ENCODE peak calls at places on chromosomes 11 and 22, in eight cellular contexts. L is activated CD4-positive, alpha-beta T cell treated with anti-CD3 and anti-CD28 coated beads, Interleukin-2, amount 10 ng/mL, durations not matched to agents 7 days and 5 days; X is CD4-positive, alpha-beta T cell; U is SW480; D is stomach; V is M059J; J is body of pancreas; F is cardiac fibroblast. Z is an unnamed sample.

GRCh38 chr11:67384851-67385366 is 6.9 kb upstream of the RAD9A start:
- DNase-seq in L (no peak), X (no peak), U (no peak), D (no peak), V (peak), J (peak), F (peak), Z (no peak)

GRCh38 chr11:39374963-39375698 is 2084.3 kb downstream of the LRRC4C start:
- DNase-seq in L (peak), X (no peak), U (no peak), D (no peak), V (peak), J (no peak), F (peak), Z (no peak)

GRCh38 chr11:41917900-41918299 is 458.4 kb upstream of the LRRC4C start:
- DNase-seq in L (no peak), X (no peak), U (no peak), D (no peak), V (no peak), J (no peak), F (no peak), Z (no peak)

GRCh38 chr11:32137263-32137662 is 46.4 kb downstream of the RCN1 start:
- DNase-seq in L (no peak), X (no peak), U (peak), D (no peak), V (peak), J (no peak), F (peak), Z (no peak)

GRCh38 chr11:64713031-64713780 is 9.8 kb downstream of the NRXN2 start:
- DNase-seq in L (no peak), X (no peak), U (peak), D (peak), V (no peak), J (peak), F (peak), Z (no peak)

GRCh38 chr11:85539029-85539689 is 88.0 kb downstream of the DLG2 start:
- DNase-seq in L (no peak), X (no peak), U (no peak), D (no peak), V (no peak), J (no peak), F (no peak), Z (no peak)

GRCh38 chr22:32880906-32881596 is 79.5 kb downstream of the TIMP3 start:
- DNase-seq in L (no peak), X (no peak), U (no peak), D (peak), V (peak), J (peak), F (peak), Z (no peak)

GRCh38 chr11:123525511-123525918 is 95.4 kb downstream of the GRAMD1B start:
- DNase-seq in L (no peak), X (no peak), U (no peak), D (no peak), V (no peak), J (no peak), F (no peak), Z (no peak)

GRCh38 chr22:40320687-40321086 is 25.6 kb upstream of the ADSL start:
- DNase-seq in L (no peak), X (no peak), U (no peak), D (no peak), V (no peak), J (no peak), F (no peak), Z (no peak)

Z was measured in RWPE2.